ENCODE peak calls at places on chromosomes 1 and 21, in four cellular contexts. I is dorsolateral prefrontal cortex, Q is glomerular endothelial cell, E is H54. A is an unnamed sample.

GRCh38 chr1:9652379-9653194 is 1.1 kb downstream of the PIK3CD start:
- DNase-seq in E (no peak), Q (no peak), I (no peak), A (no peak)

GRCh38 chr1:159664247-159664646 is 50.1 kb downstream of the CRP start:
- DNase-seq in I (no peak), E (no peak), Q (no peak), A (no peak)

GRCh38 chr21:34335316-34335715 is 28.5 kb upstream of the KCNE2 start:
- DNase-seq in Q (no peak), I (no peak), E (no peak), A (no peak)

GRCh38 chr1:227891955-227892871 is 55.5 kb downstream of the WNT9A start:
- DNase-seq in E (no peak), I (peak), Q (no peak), A (peak)

GRCh38 chr1:169046671-169047070 is 59.8 kb upstream of the ATP1B1 start:
- DNase-seq in E (no peak), I (no peak), Q (no peak), A (no peak)

GRCh38 chr1:214328770-214329455 is 48.0 kb downstream of the SMYD2 start:
- DNase-seq in I (peak), E (peak), Q (no peak), A (peak)

GRCh38 chr1:221741364-221741970 is 422 bp downstream of the DUSP10 start:
- DNase-seq in E (no peak), Q (no peak), I (no peak), A (no peak)

GRCh38 chr1:11065796-11066195 is 6.0 kb upstream of the SRM start:
- DNase-seq in I (no peak), E (no peak), Q (no peak), A (no peak)

GRCh38 chr1:247357781-247358211 is 26.1 kb upstream of the ZNF496 start:
- DNase-seq in I (no peak), E (no peak), Q (no peak), A (no peak)

GRCh38 chr1:47611992-47612391 is 174.1 kb downstream of the FOXD2 start:
- DNase-seq in E (no peak), I (no peak), Q (no peak), A (no peak)

GRCh38 chr1:225762002-225762441 is 15.6 kb upstream of the SRP9 start:
- DNase-seq in I (no peak), Q (no peak), E (no peak), A (no peak)

GRCh38 chr1:192654607-192655389 is 18.9 kb downstream of the RGS13 start:
- DNase-seq in E (peak), I (no peak), Q (no peak), A (no peak)

GRCh38 chr1:23810818-23811420 is 10.4 kb upstream of the GALE start:
- DNase-seq in I (no peak), Q (no peak), E (no peak), A (no peak)

GRCh38 chr1:29682171-29682917 is 446.0 kb downstream of the PTPRU start:
- DNase-seq in I (no peak), Q (no peak), E (no peak), A (no peak)

GRCh38 chr1:203282720-203283542 is 22.4 kb upstream of the BTG2 start:
- DNase-seq in I (no peak), E (no peak), Q (no peak), A (no peak)

GRCh38 chr1:169604781-169605560 is 18.7 kb upstream of the F5 start:
- DNase-seq in I (no peak), Q (no peak), E (no peak), A (no peak)

GRCh38 chr1:38009088-38009840 is 3.3 kb upstream of the UTP11 start:
- DNase-seq in Q (no peak), E (no peak), I (no peak), A (no peak)

GRCh38 chr1:6208723-6209660 is 3.1 kb downstream of the RNF207 start:
- DNase-seq in Q (no peak), E (no peak), I (peak), A (no peak)

GRCh38 chr1:235108185-235108593 is 20.4 kb downstream of the TOMM20 start:
- DNase-seq in I (no peak), E (no peak), Q (no peak), A (no peak)

GRCh38 chr1:18796950-18797349 is 62.5 kb downstream of the TAS1R2 start:
- DNase-seq in Q (no peak), I (no peak), E (no peak), A (no peak)

GRCh38 chr1:87176090-87176489 is 152.6 kb upstream of the LMO4 start:
- DNase-seq in E (no peak), Q (no peak), I (no peak), A (no peak)

GRCh38 chr1:218880484-218881060 is 293.1 kb upstream of the LYPLAL1 start:
- DNase-seq in I (no peak), E (no peak), Q (no peak), A (no peak)

GRCh38 chr1:153610334-153611023 is 2.5 kb downstream of the S100A16 start:
- DNase-seq in I (no peak), E (peak), Q (no peak), A (peak)

GRCh38 chr21:40757366-40757765 is 89.6 kb downstream of the DSCAM start:
- DNase-seq in Q (no peak), I (no peak), E (no peak), A (no peak)

GRCh38 chr1:3968851-3969250 is 68.8 kb upstream of the C1orf174 start:
- DNase-seq in I (no peak), E (no peak), Q (no peak), A (peak)

GRCh38 chr1:218476385-218476784 is 131.2 kb downstream of the TGFB2 start:
- DNase-seq in E (no peak), I (no peak), Q (no peak), A (no peak)

GRCh38 chr1:66360285-66360724 is 173.6 kb upstream of the SGIP1 start:
- DNase-seq in Q (no peak), I (no peak), E (no peak), A (no peak)

GRCh38 chr1:13996334-13996733 is 296.3 kb downstream of the PRDM2 start:
- DNase-seq in E (no peak), I (no peak), Q (no peak), A (no peak)

GRCh38 chr1:47380699-47381098 is 35.4 kb upstream of the FOXE3 start:
- DNase-seq in Q (no peak), E (no peak), I (no peak), A (no peak)

GRCh38 chr1:206955476-206956312 is 9.4 kb upstream of the PIGR start:
- DNase-seq in E (no peak), I (no peak), Q (no peak), A (peak)

GRCh38 chr21:41581592-41582228 is 73.8 kb upstream of the TMPRSS2 start:
- DNase-seq in Q (no peak), I (no peak), E (no peak), A (no peak)

GRCh38 chr1:80533775-80534314 is 1266.9 kb upstream of the ADGRL2 start:
- DNase-seq in Q (no peak), E (no peak), I (no peak), A (no peak)

A was measured in Caco-2.